ENCODE peak calls at places on chromosomes 16 and 17, in ten cellular contexts. One of them, this sample, is unnamed.

GRCh38 chr16:13335894-13336293 is 434.5 kb downstream of the SHISA9 start:
- DNase-seq in central memory CD4-positive, alpha-beta T cell: no peak
- DNase-seq in A549: no peak
- DNase-seq in NCI-H774: no peak
- DNase-seq in NCI-H1417: no peak
- DNase-seq in T-helper 1 cell: no peak
- DNase-seq in brain pericyte: no peak
- DNase-seq in brain microvascular endothelial cell: no peak
- DNase-seq in AG08395: no peak
- DNase-seq in NAMALWA: no peak
- DNase-seq in this sample: no peak

GRCh38 chr17:17812211-17813054 is 24.4 kb downstream of the SREBF1 start:
- DNase-seq in NAMALWA: peak
- DNase-seq in NCI-H1417: peak
- DNase-seq in T-helper 1 cell: no peak
- DNase-seq in brain pericyte: no peak
- DNase-seq in central memory CD4-positive, alpha-beta T cell: peak
- DNase-seq in AG08395: peak
- DNase-seq in NCI-H774: no peak
- DNase-seq in brain microvascular endothelial cell: no peak
- DNase-seq in A549: peak
- DNase-seq in this sample: peak

GRCh38 chr17:2238432-2239169 is 65.0 kb downstream of the SMG6 start:
- DNase-seq in brain pericyte: no peak
- DNase-seq in A549: no peak
- DNase-seq in NCI-H1417: no peak
- DNase-seq in central memory CD4-positive, alpha-beta T cell: no peak
- DNase-seq in brain microvascular endothelial cell: no peak
- DNase-seq in AG08395: no peak
- DNase-seq in NCI-H774: no peak
- DNase-seq in T-helper 1 cell: no peak
- DNase-seq in NAMALWA: peak
- DNase-seq in this sample: no peak

GRCh38 chr16:65950211-65950610 is 416.3 kb upstream of the CDH5 start:
- DNase-seq in NCI-H1417: no peak
- DNase-seq in NCI-H774: no peak
- DNase-seq in A549: no peak
- DNase-seq in brain pericyte: no peak
- DNase-seq in central memory CD4-positive, alpha-beta T cell: no peak
- DNase-seq in T-helper 1 cell: no peak
- DNase-seq in NAMALWA: no peak
- DNase-seq in AG08395: no peak
- DNase-seq in brain microvascular endothelial cell: no peak
- DNase-seq in this sample: no peak

GRCh38 chr17:34519286-34519685 is 60.1 kb upstream of the TMEM132E start:
- DNase-seq in brain pericyte: no peak
- DNase-seq in A549: peak
- DNase-seq in NAMALWA: peak
- DNase-seq in brain microvascular endothelial cell: no peak
- DNase-seq in central memory CD4-positive, alpha-beta T cell: no peak
- DNase-seq in NCI-H774: no peak
- DNase-seq in NCI-H1417: peak
- DNase-seq in AG08395: no peak
- DNase-seq in T-helper 1 cell: no peak
- DNase-seq in this sample: peak

GRCh38 chr16:24858219-24859041 is 12.7 kb downstream of the SLC5A11 start:
- DNase-seq in A549: peak
- DNase-seq in T-helper 1 cell: peak
- DNase-seq in central memory CD4-positive, alpha-beta T cell: peak
- DNase-seq in NAMALWA: peak
- DNase-seq in NCI-H774: no peak
- DNase-seq in AG08395: peak
- DNase-seq in NCI-H1417: no peak
- DNase-seq in brain microvascular endothelial cell: peak
- DNase-seq in brain pericyte: no peak
- DNase-seq in this sample: peak

GRCh38 chr17:40556884-40557414 is 8.3 kb downstream of the CCR7 start:
- DNase-seq in central memory CD4-positive, alpha-beta T cell: no peak
- DNase-seq in brain pericyte: no peak
- DNase-seq in AG08395: no peak
- DNase-seq in A549: no peak
- DNase-seq in brain microvascular endothelial cell: no peak
- DNase-seq in NCI-H1417: peak
- DNase-seq in NAMALWA: no peak
- DNase-seq in NCI-H774: no peak
- DNase-seq in T-helper 1 cell: no peak
- DNase-seq in this sample: peak

GRCh38 chr16:1225051-1225451 is at the start of gene TPSG1:
- DNase-seq in NCI-H1417: no peak
- DNase-seq in T-helper 1 cell: no peak
- DNase-seq in NAMALWA: no peak
- DNase-seq in central memory CD4-positive, alpha-beta T cell: no peak
- DNase-seq in A549: no peak
- DNase-seq in NCI-H774: no peak
- DNase-seq in AG08395: no peak
- DNase-seq in brain pericyte: no peak
- DNase-seq in brain microvascular endothelial cell: no peak
- DNase-seq in this sample: no peak

GRCh38 chr17:19016297-19016696 is 11.7 kb upstream of the FAM83G start:
- DNase-seq in A549: no peak
- DNase-seq in NAMALWA: no peak
- DNase-seq in central memory CD4-positive, alpha-beta T cell: no peak
- DNase-seq in brain pericyte: no peak
- DNase-seq in T-helper 1 cell: no peak
- DNase-seq in NCI-H1417: no peak
- DNase-seq in brain microvascular endothelial cell: no peak
- DNase-seq in AG08395: no peak
- DNase-seq in NCI-H774: no peak
- DNase-seq in this sample: no peak

GRCh38 chr17:69220098-69220497 is 8.5 kb downstream of the ABCA10 start:
- DNase-seq in A549: no peak
- DNase-seq in T-helper 1 cell: no peak
- DNase-seq in AG08395: no peak
- DNase-seq in NCI-H1417: no peak
- DNase-seq in brain pericyte: no peak
- DNase-seq in brain microvascular endothelial cell: no peak
- DNase-seq in NCI-H774: no peak
- DNase-seq in NAMALWA: no peak
- DNase-seq in central memory CD4-positive, alpha-beta T cell: no peak
- DNase-seq in this sample: no peak

GRCh38 chr16:89446136-89446974 is 44.0 kb downstream of the ANKRD11 start:
- DNase-seq in central memory CD4-positive, alpha-beta T cell: no peak
- DNase-seq in brain microvascular endothelial cell: no peak
- DNase-seq in T-helper 1 cell: no peak
- DNase-seq in A549: no peak
- DNase-seq in brain pericyte: no peak
- DNase-seq in NAMALWA: no peak
- DNase-seq in NCI-H774: no peak
- DNase-seq in AG08395: no peak
- DNase-seq in NCI-H1417: no peak
- DNase-seq in this sample: no peak

GRCh38 chr16:60636117-60636516 is 1400.1 kb downstream of the CDH8 start:
- DNase-seq in brain microvascular endothelial cell: no peak
- DNase-seq in T-helper 1 cell: no peak
- DNase-seq in brain pericyte: no peak
- DNase-seq in NAMALWA: no peak
- DNase-seq in NCI-H1417: no peak
- DNase-seq in A549: no peak
- DNase-seq in AG08395: no peak
- DNase-seq in central memory CD4-positive, alpha-beta T cell: no peak
- DNase-seq in NCI-H774: no peak
- DNase-seq in this sample: no peak

GRCh38 chr17:10033982-10034381 is 128.9 kb upstream of the RCVRN start:
- DNase-seq in brain pericyte: no peak
- DNase-seq in brain microvascular endothelial cell: no peak
- DNase-seq in T-helper 1 cell: no peak
- DNase-seq in NCI-H1417: no peak
- DNase-seq in NAMALWA: peak
- DNase-seq in AG08395: no peak
- DNase-seq in A549: no peak
- DNase-seq in central memory CD4-positive, alpha-beta T cell: no peak
- DNase-seq in NCI-H774: no peak
- DNase-seq in this sample: no peak

GRCh38 chr17:44780845-44781480 is 22.2 kb downstream of the ADAM11 start:
- DNase-seq in brain pericyte: no peak
- DNase-seq in A549: no peak
- DNase-seq in NCI-H1417: no peak
- DNase-seq in AG08395: no peak
- DNase-seq in central memory CD4-positive, alpha-beta T cell: no peak
- DNase-seq in brain microvascular endothelial cell: no peak
- DNase-seq in T-helper 1 cell: no peak
- DNase-seq in NCI-H774: no peak
- DNase-seq in NAMALWA: no peak
- DNase-seq in this sample: no peak

This sample was measured in OCI-M1.